ENCODE peak calls at places on chromosomes 13 and 19, in eight cellular contexts. W is NCI-H2081, N is NCI-H1105, T is naive B cell, R is ACHN, A is breast epithelium, L is cardiac fibroblast, K is hippocampal formation. G is an unnamed sample.

GRCh38 chr19:35213678-35214632 is 14.6 kb downstream of the FAM187B start:
- DNase-seq in W (peak; percentile 23), N (peak; percentile 93), T (peak; percentile 95), R (peak; percentile 59), A (peak; percentile 55), L (peak; percentile 92), K (no peak), G (peak; percentile 93)

GRCh38 chr13:40047322-40047771 is 391.9 kb downstream of the COG6 start:
- DNase-seq in W (no peak), N (no peak), T (no peak), R (no peak), A (no peak), L (no peak), K (no peak), G (no peak)

GRCh38 chr13:72386138-72386684 is 341.2 kb downstream of the MZT1 start:
- DNase-seq in W (no peak), N (no peak), T (no peak), R (no peak), A (no peak), L (no peak), K (no peak), G (no peak)

GRCh38 chr13:112168771-112169170 is 101.8 kb downstream of the SOX1 start:
- DNase-seq in W (no peak), N (no peak), T (no peak), R (no peak), A (no peak), L (no peak), K (no peak), G (no peak)

GRCh38 chr19:8988204-8988603 is 22.0 kb downstream of the MUC16 start:
- DNase-seq in W (no peak), N (no peak), T (no peak), R (no peak), A (no peak), L (no peak), K (no peak), G (no peak)

GRCh38 chr13:41054919-41055619 is 6.2 kb upstream of the WBP4 start:
- DNase-seq in W (no peak), N (no peak), T (no peak), R (peak; percentile 33), A (no peak), L (no peak), K (no peak), G (no peak)

GRCh38 chr19:4547303-4548237 is 7.7 kb upstream of the LRG1 start:
- DNase-seq in W (no peak), N (no peak), T (no peak), R (peak; percentile 16), A (no peak), L (peak; percentile 29), K (no peak), G (no peak)

GRCh38 chr19:22545751-22546150 is 88.4 kb upstream of the ZNF492 start:
- DNase-seq in W (peak; percentile 18), N (peak; percentile 22), T (peak; percentile 3), R (peak; percentile 31), A (peak; percentile 70), L (peak; percentile 29), K (peak; percentile 3), G (no peak)

GRCh38 chr13:43157796-43158195 is 134.4 kb downstream of the DNAJC15 start:
- DNase-seq in W (no peak), N (no peak), T (no peak), R (no peak), A (no peak), L (no peak), K (no peak), G (no peak)

GRCh38 chr13:112445411-112446271 is 69.5 kb downstream of the SPACA7 start:
- DNase-seq in W (no peak), N (no peak), T (no peak), R (no peak), A (no peak), L (no peak), K (no peak), G (no peak)

GRCh38 chr13:43240278-43240677 is 216.9 kb downstream of the DNAJC15 start:
- DNase-seq in W (no peak), N (no peak), T (no peak), R (no peak), A (no peak), L (no peak), K (no peak), G (no peak)

GRCh38 chr19:47663435-47663910 is 49.7 kb upstream of the EHD2 start:
- DNase-seq in W (no peak), N (no peak), T (no peak), R (no peak), A (no peak), L (peak; percentile 95), K (no peak), G (peak; percentile 31)

GRCh38 chr19:35254341-35255297 is 5.8 kb downstream of the LSR start:
- DNase-seq in W (no peak), N (no peak), T (no peak), R (no peak), A (no peak), L (no peak), K (no peak), G (no peak)

GRCh38 chr19:10881403-10882107 is 10.2 kb downstream of the CARM1 start:
- DNase-seq in W (no peak), N (no peak), T (no peak), R (no peak), A (no peak), L (no peak), K (no peak), G (no peak)

GRCh38 chr13:94435604-94436226 is 43.8 kb downstream of the DCT start:
- DNase-seq in W (peak; percentile 51), N (peak; percentile 36), T (peak; percentile 21), R (peak; percentile 57), A (no peak), L (peak; percentile 68), K (peak; percentile 90), G (peak; percentile 66)

GRCh38 chr13:91158015-91158390 is 189.5 kb upstream of the MIR17HG start:
- DNase-seq in W (no peak), N (no peak), T (no peak), R (no peak), A (no peak), L (no peak), K (peak; percentile 8), G (no peak)

GRCh38 chr19:3034845-3035541 is 5.9 kb upstream of the TLE2 start:
- DNase-seq in W (no peak), N (no peak), T (no peak), R (peak; percentile 29), A (no peak), L (peak; percentile 41), K (no peak), G (no peak)

GRCh38 chr19:29886535-29886934 is 55.5 kb upstream of the URI1 start:
- DNase-seq in W (no peak), N (no peak), T (no peak), R (no peak), A (no peak), L (no peak), K (no peak), G (no peak)

GRCh38 chr19:4800591-4801081 is 9.1 kb downstream of the FEM1A start:
- DNase-seq in W (no peak), N (no peak), T (no peak), R (no peak), A (peak; percentile 94), L (no peak), K (no peak), G (no peak)

GRCh38 chr19:3038214-3038613 is 9.1 kb upstream of the TLE2 start:
- DNase-seq in W (no peak), N (no peak), T (no peak), R (no peak), A (no peak), L (no peak), K (no peak), G (no peak)

GRCh38 chr13:113448885-113449692 is 4.2 kb downstream of the ADPRHL1 start:
- DNase-seq in W (peak; percentile 90), N (peak; percentile 98), T (no peak), R (no peak), A (peak; percentile 71), L (peak; percentile 22), K (no peak), G (peak; percentile 97)

GRCh38 chr19:7928741-7929701 is 3.1 kb upstream of the CTXN1 start:
- DNase-seq in W (no peak), N (peak; percentile 59), T (peak; percentile 67), R (peak; percentile 65), A (no peak), L (peak; percentile 92), K (no peak), G (peak; percentile 74)

GRCh38 chr13:112972867-112973576 is 4.0 kb downstream of the MCF2L start:
- DNase-seq in W (no peak), N (peak; percentile 61), T (no peak), R (no peak), A (no peak), L (no peak), K (no peak), G (no peak)

GRCh38 chr13:40433577-40433976 is 232.9 kb downstream of the FOXO1 start:
- DNase-seq in W (no peak), N (no peak), T (peak; percentile 64), R (no peak), A (no peak), L (peak; percentile 19), K (no peak), G (no peak)

GRCh38 chr13:27658569-27658968 is 36.9 kb downstream of the POLR1D start:
- DNase-seq in W (no peak), N (no peak), T (no peak), R (no peak), A (no peak), L (peak; percentile 69), K (no peak), G (no peak)

GRCh38 chr13:109256866-109257760 is 529.3 kb downstream of the IRS2 start:
- DNase-seq in W (no peak), N (no peak), T (no peak), R (peak; percentile 82), A (no peak), L (peak; percentile 100), K (no peak), G (peak; percentile 80)

GRCh38 chr13:67383358-67383757 is 153.2 kb upstream of the PCDH9 start:
- DNase-seq in W (peak; percentile 37), N (no peak), T (no peak), R (no peak), A (no peak), L (peak; percentile 79), K (no peak), G (no peak)

GRCh38 chr13:77521595-77522367 is 13.7 kb upstream of the SCEL start:
- DNase-seq in W (no peak), N (no peak), T (no peak), R (peak; percentile 35), A (no peak), L (peak; percentile 35), K (no peak), G (peak; percentile 8)

GRCh38 chr19:9885077-9885552 is 50.0 kb downstream of the PIN1 start:
- DNase-seq in W (no peak), N (no peak), T (no peak), R (peak; percentile 6), A (no peak), L (peak; percentile 54), K (peak; percentile 49), G (no peak)

GRCh38 chr13:36709136-36709895 is 35.5 kb downstream of the SERTM1 start:
- DNase-seq in W (no peak), N (no peak), T (no peak), R (no peak), A (no peak), L (no peak), K (no peak), G (no peak)

GRCh38 chr13:98199480-98199879 is 22.4 kb upstream of the RNF113B start:
- DNase-seq in W (peak; percentile 63), N (no peak), T (no peak), R (no peak), A (no peak), L (no peak), K (no peak), G (no peak)

GRCh38 chr13:75470676-75471075 is 11.3 kb downstream of the TBC1D4 start:
- DNase-seq in W (no peak), N (no peak), T (no peak), R (no peak), A (no peak), L (no peak), K (no peak), G (no peak)

GRCh38 chr19:1275260-1275975 is at the start of gene FAM174C:
- DNase-seq in W (peak; percentile 97), N (peak; percentile 98), T (peak; percentile 94), R (peak; percentile 94), A (peak; percentile 98), L (peak; percentile 98), K (peak; percentile 85), G (peak; percentile 91)